ENCODE peak calls at places on chromosomes 12 and 14, in eight cellular contexts. A, U, B, W, S, J, P and O are unnamed samples.

GRCh38 chr14:22163051-22163450 is 426.0 kb downstream of the DAD1 start:
- DNase-seq in A (no peak), U (no peak), B (no peak), W (no peak), S (no peak), J (no peak), P (no peak), O (no peak)

GRCh38 chr14:21068521-21069387 is 1.4 kb upstream of the ARHGEF40 start:
- DNase-seq in A (peak), U (peak), B (peak), W (peak), S (no peak), J (peak), P (no peak), O (peak)

GRCh38 chr12:116708826-116709756 is 28.8 kb downstream of the SPRING1 start:
- DNase-seq in A (peak), U (peak), B (peak), W (peak), S (peak), J (peak), P (peak), O (peak)

GRCh38 chr14:102969060-102969791 is 46.8 kb downstream of the AMN start:
- DNase-seq in A (no peak), U (no peak), B (no peak), W (no peak), S (no peak), J (no peak), P (no peak), O (no peak)

GRCh38 chr14:103308717-103309616 is 25.1 kb upstream of the EIF5 start:
- DNase-seq in A (no peak), U (no peak), B (no peak), W (no peak), S (no peak), J (no peak), P (no peak), O (no peak)

GRCh38 chr14:104826197-104826857 is 25.4 kb downstream of the ZBTB42 start:
- DNase-seq in A (peak), U (peak), B (peak), W (peak), S (peak), J (peak), P (peak), O (peak)

GRCh38 chr14:104545151-104545931 is 34.2 kb upstream of the C14orf180 start:
- DNase-seq in A (no peak), U (no peak), B (no peak), W (no peak), S (no peak), J (no peak), P (no peak), O (no peak)

GRCh38 chr14:27945512-27945911 is 821.1 kb upstream of the FOXG1 start:
- DNase-seq in A (no peak), U (no peak), B (no peak), W (no peak), S (no peak), J (no peak), P (no peak), O (no peak)

GRCh38 chr12:104026841-104027599 is 23.0 kb downstream of the GLT8D2 start:
- DNase-seq in A (no peak), U (no peak), B (no peak), W (no peak), S (no peak), J (no peak), P (no peak), O (no peak)

GRCh38 chr14:99564256-99564902 is 39.6 kb downstream of the CCDC85C start:
- DNase-seq in A (peak), U (peak), B (no peak), W (no peak), S (no peak), J (no peak), P (no peak), O (peak)

GRCh38 chr14:105582639-105583038 is 56.3 kb downstream of the TMEM121 start:
- DNase-seq in A (no peak), U (no peak), B (no peak), W (peak), S (no peak), J (peak), P (no peak), O (no peak)

GRCh38 chr14:21097616-21098133 is 780 bp downstream of the ZNF219 start:
- DNase-seq in A (peak), U (no peak), B (no peak), W (peak), S (no peak), J (no peak), P (no peak), O (no peak)

GRCh38 chr14:33806905-33807304 is 144.0 kb downstream of the EGLN3 start:
- DNase-seq in A (no peak), U (no peak), B (no peak), W (no peak), S (no peak), J (no peak), P (no peak), O (no peak)

GRCh38 chr12:114684098-114684869 is at the start of gene TBX3:
- DNase-seq in A (peak), U (peak), B (peak), W (peak), S (peak), J (peak), P (no peak), O (peak)

GRCh38 chr12:130557876-130558770 is 158.0 kb downstream of the RIMBP2 start:
- DNase-seq in A (no peak), U (no peak), B (no peak), W (peak), S (no peak), J (no peak), P (no peak), O (no peak)

GRCh38 chr12:50251619-50252300 is 31.6 kb downstream of the LIMA1 start:
- DNase-seq in A (no peak), U (no peak), B (no peak), W (no peak), S (no peak), J (no peak), P (no peak), O (no peak)

GRCh38 chr12:108194585-108194984 is 65.5 kb downstream of the WSCD2 start:
- DNase-seq in A (no peak), U (no peak), B (no peak), W (no peak), S (no peak), J (no peak), P (no peak), O (no peak)